ENCODE peak calls at places on chromosome X, in six cellular contexts. A, N, Y, S, V and I are unnamed samples.

GRCh38 chrX:33156152-33156726 is 55.1 kb downstream of the DMD start:
- DNase-seq in A (no peak), N (no peak), Y (no peak), S (no peak), V (no peak), I (no peak)

GRCh38 chrX:12910424-12910823 is 4.0 kb downstream of the TLR8 start:
- DNase-seq in A (no peak), N (no peak), Y (no peak), S (no peak), V (no peak), I (no peak)

GRCh38 chrX:43176686-43177085 is 398.7 kb upstream of the PPP1R2C start:
- DNase-seq in A (no peak), N (no peak), Y (no peak), S (no peak), V (no peak), I (no peak)

GRCh38 chrX:41518127-41518840 is 71.1 kb downstream of the NYX start:
- DNase-seq in A (no peak), N (no peak), Y (no peak), S (no peak), V (no peak), I (no peak)

GRCh38 chrX:98057176-98057575 is 1173.5 kb downstream of the RPA4 start:
- DNase-seq in A (no peak), N (no peak), Y (no peak), S (no peak), V (no peak), I (no peak)

GRCh38 chrX:121333942-121334341 is 286.5 kb downstream of the GLUD2 start:
- DNase-seq in A (peak; percentile 0), N (no peak), Y (no peak), S (no peak), V (no peak), I (no peak)

GRCh38 chrX:119636419-119636818 is 30.2 kb upstream of the NKRF start:
- DNase-seq in A (no peak), N (no peak), Y (no peak), S (no peak), V (no peak), I (no peak)

GRCh38 chrX:39726810-39727209 is 370.9 kb downstream of the BCOR start:
- DNase-seq in A (peak; percentile 69), N (no peak), Y (no peak), S (no peak), V (no peak), I (no peak)

GRCh38 chrX:72712094-72712755 is 1.9 kb downstream of the PHKA1 start:
- DNase-seq in A (peak; percentile 43), N (no peak), Y (no peak), S (no peak), V (no peak), I (no peak)

GRCh38 chrX:40005290-40006011 is 92.3 kb downstream of the BCOR start:
- DNase-seq in A (no peak), N (no peak), Y (no peak), S (no peak), V (no peak), I (no peak)

GRCh38 chrX:73525928-73526690 is 36.9 kb upstream of the CHIC1 start:
- DNase-seq in A (no peak), N (no peak), Y (no peak), S (no peak), V (no peak), I (no peak)

GRCh38 chrX:13808293-13808692 is 8.6 kb downstream of the GPM6B start:
- DNase-seq in A (no peak), N (no peak), Y (no peak), S (no peak), V (no peak), I (no peak)

GRCh38 chrX:1807301-1807731 is 192.5 kb downstream of the ASMT start:
- DNase-seq in A (peak; percentile 21), N (no peak), Y (no peak), S (no peak), V (peak; percentile 9), I (no peak)

GRCh38 chrX:1813809-1814208 is 198.9 kb downstream of the ASMT start:
- DNase-seq in A (no peak), N (no peak), Y (no peak), S (no peak), V (no peak), I (no peak)

GRCh38 chrX:1809581-1809980 is 194.7 kb downstream of the ASMT start:
- DNase-seq in A (no peak), N (no peak), Y (no peak), S (no peak), V (no peak), I (no peak)
- TF ChIP-seq CTCF in A (no peak), N (no peak), Y (no peak), S (no peak), V (no peak), I (no peak)

DNA sequence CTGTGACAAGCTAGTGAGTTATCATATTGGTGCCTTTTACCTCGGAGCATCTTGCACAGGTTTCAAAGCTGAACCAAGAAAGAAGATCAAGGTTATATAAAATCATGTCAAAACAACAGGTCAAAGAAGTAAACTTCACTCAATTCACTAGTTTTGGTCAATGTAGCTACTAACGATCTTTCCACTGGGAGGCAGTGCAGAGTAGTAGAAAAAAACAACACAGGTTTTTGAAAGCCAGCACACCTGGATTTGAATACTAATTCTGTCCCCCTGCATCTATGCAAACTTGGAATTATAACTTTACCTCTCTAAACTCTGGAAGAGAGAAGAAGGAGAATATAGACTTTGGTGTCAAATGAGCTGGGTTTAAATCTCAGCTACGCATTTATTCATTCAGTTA is 266.1 kb downstream of the GRIA3 start:
- DNase-seq in A (peak; percentile 17), N (peak; percentile 11), Y (no peak), S (no peak), V (no peak), I (no peak)
- TF ChIP-seq CTCF in A (peak; percentile 48), N (no peak), Y (peak; percentile 29), S (peak; percentile 19), V (no peak), I (peak; percentile 50)

DNA sequence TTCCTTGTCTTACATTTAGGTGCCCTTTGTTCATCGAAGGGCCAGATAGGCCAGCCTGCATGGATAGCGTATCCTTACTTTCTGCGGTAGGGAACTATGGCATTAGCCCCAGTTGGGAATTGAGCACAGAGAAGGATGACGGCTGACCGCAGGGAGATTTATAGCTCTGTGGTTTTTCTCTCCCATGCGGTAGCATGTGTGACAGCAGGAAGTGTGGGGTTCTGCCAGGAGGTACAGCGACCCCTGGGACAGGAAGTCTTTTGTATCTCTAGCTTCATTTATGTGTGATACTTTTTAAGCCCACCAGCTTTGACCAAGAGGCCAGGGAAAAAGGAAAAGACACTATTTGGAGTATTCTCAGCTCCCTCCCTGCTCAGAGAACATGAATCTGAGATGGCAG is 33.1 kb downstream of the GAB3 start:
- DNase-seq in A (peak; percentile 68), N (no peak), Y (no peak), S (no peak), V (no peak), I (no peak)
- TF ChIP-seq CTCF in A (no peak), N (no peak), Y (no peak), S (no peak), V (no peak), I (no peak)

GRCh38 chrX:137166591-137166990 is 132.8 kb upstream of the GPR101 start:
- DNase-seq in A (no peak), N (peak; percentile 1), Y (no peak), S (no peak), V (no peak), I (no peak)
- TF ChIP-seq CTCF in A (peak; percentile 12), N (no peak), Y (no peak), S (no peak), V (no peak), I (peak; percentile 53)